ENCODE peak calls at places on chromosomes 6 and 20, in five cellular contexts. K is effector memory CD4-positive, alpha-beta T cell; R is right cardiac atrium; P is substantia nigra; S is cardiac muscle cell. H is an unnamed sample.

GRCh38 chr6:134171517-134171916 is 119.1 kb upstream of the SLC2A12 start:
- DNase-seq in P (no peak), S (peak; percentile 56), R (no peak), K (no peak), H (no peak)

GRCh38 chr6:6699741-6700367 is 111.3 kb downstream of the LY86 start:
- DNase-seq in S (peak; percentile 97), K (no peak), R (peak; percentile 78), P (no peak), H (no peak)

GRCh38 chr6:27505209-27506027 is 32.5 kb upstream of the ZNF184 start:
- DNase-seq in S (peak; percentile 27), P (no peak), R (no peak), K (peak; percentile 64), H (peak; percentile 51)

GRCh38 chr6:8707956-8708772 is 272.8 kb upstream of the SLC35B3 start:
- DNase-seq in P (no peak), R (no peak), S (no peak), K (no peak), H (no peak)

GRCh38 chr6:148954934-148955915 is 208.4 kb downstream of the UST start:
- DNase-seq in P (no peak), R (peak; percentile 27), K (no peak), S (peak; percentile 65), H (no peak)

GRCh38 chr20:53565254-53565653 is 28.4 kb downstream of the ZNF217 start:
- DNase-seq in K (no peak), R (no peak), P (no peak), S (no peak), H (no peak)

GRCh38 chr20:24700166-24700860 is 230.9 kb downstream of the SYNDIG1 start:
- DNase-seq in K (no peak), P (no peak), S (no peak), R (no peak), H (no peak)

GRCh38 chr6:52399511-52400315 is 20.4 kb upstream of the EFHC1 start:
- DNase-seq in S (peak; percentile 77), R (no peak), K (no peak), P (peak; percentile 33), H (peak; percentile 60)

GRCh38 chr6:3849681-3850450 is 693 bp downstream of the FAM50B start:
- DNase-seq in R (peak; percentile 76), S (peak; percentile 37), K (no peak), P (no peak), H (no peak)

GRCh38 chr6:73515204-73516101 is 5.4 kb downstream of the EEF1A1 start:
- DNase-seq in P (peak; percentile 9), S (peak; percentile 89), K (peak; percentile 30), R (no peak), H (peak; percentile 64)

GRCh38 chr20:1890469-1891262 is 4.5 kb upstream of the SIRPA start:
- DNase-seq in R (no peak), S (no peak), K (no peak), P (peak; percentile 75), H (no peak)

GRCh38 chr6:14711056-14711703 is 534.7 kb upstream of the JARID2 start:
- DNase-seq in S (peak; percentile 91), R (no peak), P (no peak), K (no peak), H (no peak)

GRCh38 chr20:2892376-2892775 is 19.1 kb downstream of the PTPRA start:
- DNase-seq in S (no peak), R (no peak), P (no peak), K (no peak), H (no peak)

GRCh38 chr20:36936341-36936740 is 15.2 kb downstream of the SAMHD1 start:
- DNase-seq in R (no peak), P (no peak), K (no peak), S (no peak), H (no peak)

GRCh38 chr20:24309596-24309995 is 159.8 kb upstream of the SYNDIG1 start:
- DNase-seq in S (no peak), K (no peak), P (no peak), R (no peak), H (no peak)

GRCh38 chr20:51955756-51956155 is 153.4 kb upstream of the SALL4 start:
- DNase-seq in K (no peak), R (no peak), P (no peak), S (peak; percentile 55), H (no peak)

GRCh38 chr6:83546636-83547035 is 34.3 kb downstream of the PRSS35 start:
- DNase-seq in K (no peak), S (no peak), P (no peak), R (no peak), H (no peak)

GRCh38 chr6:14665827-14666724 is 548.5 kb downstream of the CD83 start:
- DNase-seq in R (peak; percentile 60), K (no peak), P (no peak), S (peak; percentile 92), H (no peak)

GRCh38 chr6:105981002-105981887 is 104.9 kb upstream of the PRDM1 start:
- DNase-seq in K (no peak), S (no peak), R (peak; percentile 56), P (no peak), H (peak; percentile 4)

GRCh38 chr6:142694054-142694453 is 250.9 kb downstream of the HIVEP2 start:
- DNase-seq in P (no peak), S (peak; percentile 53), R (no peak), K (no peak), H (no peak)

GRCh38 chr20:11544029-11544678 is 373.5 kb upstream of the BTBD3 start:
- DNase-seq in S (peak; percentile 83), K (no peak), R (no peak), P (no peak), H (no peak)

GRCh38 chr20:11537032-11537431 is 380.7 kb upstream of the BTBD3 start:
- DNase-seq in S (no peak), R (no peak), P (no peak), K (no peak), H (no peak)

GRCh38 chr20:11542645-11543044 is 375.0 kb upstream of the BTBD3 start:
- DNase-seq in R (no peak), S (no peak), P (no peak), K (no peak), H (no peak)

GRCh38 chr20:11540558-11540957 is 377.1 kb upstream of the BTBD3 start:
- DNase-seq in R (no peak), S (no peak), P (no peak), K (no peak), H (no peak)
- H3K27ac ChIP-seq in R (no peak overlapping the region), S (no peak overlapping the region), P (no peak overlapping the region), K (no peak overlapping the region), H (no peak overlapping the region)

GRCh38 chr6:1143655-1144054 is 168.2 kb upstream of the FOXQ1 start:
- DNase-seq in K (no peak), S (no peak), R (no peak), P (no peak), H (no peak)
- H3K27ac ChIP-seq in K (no peak overlapping the region), S (no peak overlapping the region), R (no peak overlapping the region), P (no peak overlapping the region), H (no peak overlapping the region)

DNA sequence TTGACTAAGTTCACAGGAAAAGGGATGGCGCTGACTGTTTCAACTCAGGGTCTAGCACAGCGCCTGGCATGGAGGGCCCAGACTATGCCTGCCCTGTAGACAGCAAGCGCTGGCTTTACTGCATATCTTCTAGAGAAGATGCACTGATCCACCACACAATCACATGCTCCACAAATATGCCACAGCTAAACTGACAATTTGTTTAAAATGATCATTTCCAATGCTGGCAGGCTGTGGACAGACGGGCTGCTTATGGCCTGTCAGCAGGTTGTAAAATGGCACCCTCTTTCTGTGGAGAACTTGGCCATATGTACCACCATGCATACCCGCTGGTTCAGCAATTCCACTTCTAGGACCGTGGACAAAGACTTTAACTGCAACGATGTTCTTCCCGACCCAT is 40.9 kb downstream of the STAU1 start:
- DNase-seq in R (no peak), S (no peak), K (no peak), P (no peak), H (no peak)
- H3K27ac ChIP-seq in R (no peak overlapping the region), S (no peak overlapping the region), K (no peak overlapping the region), P (no peak overlapping the region), H (no peak overlapping the region)

GRCh38 chr20:43363506-43363905 is 94.2 kb upstream of the SRSF6 start:
- DNase-seq in K (no peak), S (no peak), R (no peak), P (no peak), H (no peak)
- H3K27ac ChIP-seq in K (no peak overlapping the region), S (no peak overlapping the region), R (no peak overlapping the region), P (no peak overlapping the region), H (no peak overlapping the region)

DNA sequence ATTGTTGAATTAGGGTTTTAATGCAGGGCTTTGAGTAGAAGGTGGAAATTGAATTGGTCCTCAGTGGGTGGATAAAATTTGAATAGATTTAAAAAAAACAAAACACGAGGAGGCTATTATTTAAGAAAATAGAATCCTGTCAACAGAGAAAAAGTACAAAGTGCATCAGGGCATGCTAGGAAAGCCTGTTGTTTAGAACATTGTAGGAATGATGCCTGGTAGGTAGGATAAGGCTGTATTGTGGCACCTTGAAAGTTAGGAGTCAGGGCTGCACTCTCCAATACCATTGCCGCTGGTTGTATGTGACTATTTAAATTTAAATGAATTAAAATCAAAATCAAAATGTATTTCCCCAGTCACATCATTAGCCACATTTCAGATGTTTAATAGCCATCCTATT is 363.9 kb downstream of the UTRN start:
- DNase-seq in S (no peak), R (no peak), P (no peak), K (no peak), H (no peak)
- H3K27ac ChIP-seq in S (no peak overlapping the region), R (no peak overlapping the region), P (no peak overlapping the region), K (no peak overlapping the region), H (no peak overlapping the region)

GRCh38 chr20:59923514-59923913 is 9.9 kb downstream of the SYCP2 start:
- DNase-seq in P (no peak), K (no peak), R (no peak), S (no peak), H (no peak)

GRCh38 chr20:59925894-59926293 is 7.5 kb downstream of the SYCP2 start:
- DNase-seq in R (no peak), P (no peak), K (no peak), S (no peak), H (no peak)

GRCh38 chr20:59925359-59925758 is 8.1 kb downstream of the SYCP2 start:
- DNase-seq in K (no peak), R (no peak), P (no peak), S (no peak), H (no peak)

GRCh38 chr20:59920944-59921343 is 12.5 kb downstream of the SYCP2 start:
- DNase-seq in P (no peak), S (no peak), R (no peak), K (no peak), H (no peak)
- H3K27ac ChIP-seq in P (no peak overlapping the region), S (no peak overlapping the region), R (no peak overlapping the region), K (no peak overlapping the region), H (no peak overlapping the region)

GRCh38 chr20:63833776-63834544 is 2.9 kb upstream of the ZBTB46 start:
- DNase-seq in S (no peak), K (no peak), R (peak; percentile 60), P (no peak), H (no peak)
- H3K27ac ChIP-seq in S (peak overlapping the region; percentile 63), K (no peak overlapping the region), R (no peak overlapping the region), P (no peak overlapping the region), H (no peak overlapping the region)